ENCODE peak calls at places on chromosome 16, in ten cellular contexts. I is IMR-90, H is transverse colon, O is gastrocnemius medialis, M is testis, C is ovary, V is stomach, N is breast epithelium, W is A549, R is body of pancreas. D is an unnamed sample.

GRCh38 chr16:58096249-58096648 is 32.9 kb downstream of the CFAP20 start:
- DNase-seq in R (no peak), I (no peak), N (no peak), C (no peak), V (no peak), M (no peak), W (no peak), O (no peak), H (no peak), D (no peak)

GRCh38 chr16:85530370-85530739 is 82.8 kb upstream of the GSE1 start:
- DNase-seq in O (no peak), I (no peak), W (no peak), R (no peak), N (no peak), C (no peak), V (no peak), H (no peak), M (no peak), D (no peak)

GRCh38 chr16:77172964-77173363 is 18.0 kb upstream of the MON1B start:
- DNase-seq in I (no peak), H (no peak), W (no peak), N (no peak), O (no peak), V (no peak), M (no peak), C (no peak), R (no peak), D (no peak)

GRCh38 chr16:46690281-46691178 is 1.1 kb downstream of the ORC6 start:
- DNase-seq in I (peak; percentile 40), W (no peak), O (no peak), M (peak; percentile 62), C (no peak), H (peak; percentile 38), R (no peak), N (no peak), V (no peak), D (no peak)

GRCh38 chr16:27446721-27447120 is 44.7 kb downstream of the IL21R start:
- DNase-seq in W (no peak), O (no peak), M (no peak), H (peak; percentile 47), N (no peak), I (no peak), C (no peak), V (no peak), R (no peak), D (no peak)

GRCh38 chr16:68520649-68521086 is 18.4 kb upstream of the ZFP90 start:
- DNase-seq in W (peak; percentile 83), I (peak; percentile 66), R (peak; percentile 92), O (peak; percentile 70), C (peak; percentile 79), M (peak; percentile 97), N (peak; percentile 90), V (peak; percentile 92), H (peak; percentile 90), D (peak; percentile 76)

GRCh38 chr16:74561626-74562025 is 45.3 kb downstream of the GLG1 start:
- DNase-seq in N (no peak), W (no peak), M (no peak), H (no peak), R (no peak), C (no peak), V (no peak), I (peak; percentile 18), O (no peak), D (no peak)

GRCh38 chr16:79826732-79827514 is 226.4 kb upstream of the MAF start:
- DNase-seq in I (no peak), W (no peak), O (no peak), C (no peak), H (no peak), M (no peak), R (no peak), V (no peak), N (no peak), D (no peak)

GRCh38 chr16:17396762-17397498 is 73.8 kb downstream of the XYLT1 start:
- DNase-seq in H (peak; percentile 67), N (no peak), M (peak; percentile 50), R (peak; percentile 70), I (peak; percentile 52), C (peak; percentile 31), W (no peak), O (no peak), V (peak; percentile 71), D (peak; percentile 42)

DNA sequence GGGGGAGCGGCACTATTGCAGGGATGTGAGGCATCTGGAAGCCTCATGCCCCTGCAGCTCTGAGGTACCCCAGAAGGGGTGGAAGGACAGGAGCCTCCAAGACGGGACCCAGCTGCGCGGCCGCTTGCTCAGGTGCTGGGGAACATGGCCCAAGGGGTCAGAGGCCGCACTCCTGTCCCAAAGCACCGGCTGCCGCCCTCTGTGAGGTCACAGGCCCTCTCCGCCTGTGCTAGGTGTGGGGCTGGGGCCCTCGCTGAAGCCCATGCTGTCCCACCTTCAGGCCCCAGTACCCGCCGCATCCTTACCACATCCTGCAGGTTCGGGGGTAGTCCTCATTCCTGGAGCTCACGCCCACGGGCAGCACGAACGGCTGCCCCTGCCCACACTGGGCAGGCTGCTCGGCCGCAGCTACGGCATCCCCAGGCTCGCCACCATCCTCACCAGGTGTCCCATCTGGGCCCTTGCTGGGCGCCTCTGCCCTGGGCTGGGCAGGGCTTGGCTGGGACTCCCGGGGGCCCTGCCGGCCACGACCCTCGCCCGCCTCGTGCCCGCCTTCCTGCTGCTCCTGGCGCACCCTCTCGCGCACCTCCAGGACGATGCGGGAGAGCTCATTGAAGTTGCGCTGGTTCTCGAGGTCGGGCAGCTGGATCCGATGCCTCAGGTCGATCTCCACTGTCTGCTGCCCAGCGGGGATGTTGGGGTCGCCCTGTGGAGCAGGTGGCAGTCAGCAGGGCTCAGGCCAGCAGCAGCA is 16.6 kb upstream of the C16orf95 start:
- DNase-seq in W (no peak), I (no peak), N (no peak), M (no peak), R (no peak), O (no peak), C (no peak), H (no peak), V (no peak), D (no peak)
- TF ChIP-seq POLR2A in W (no peak), I (no peak), N (no peak), M (no peak), R (no peak), O (no peak), C (no peak), H (no peak), V (no peak), D (no peak)

DNA sequence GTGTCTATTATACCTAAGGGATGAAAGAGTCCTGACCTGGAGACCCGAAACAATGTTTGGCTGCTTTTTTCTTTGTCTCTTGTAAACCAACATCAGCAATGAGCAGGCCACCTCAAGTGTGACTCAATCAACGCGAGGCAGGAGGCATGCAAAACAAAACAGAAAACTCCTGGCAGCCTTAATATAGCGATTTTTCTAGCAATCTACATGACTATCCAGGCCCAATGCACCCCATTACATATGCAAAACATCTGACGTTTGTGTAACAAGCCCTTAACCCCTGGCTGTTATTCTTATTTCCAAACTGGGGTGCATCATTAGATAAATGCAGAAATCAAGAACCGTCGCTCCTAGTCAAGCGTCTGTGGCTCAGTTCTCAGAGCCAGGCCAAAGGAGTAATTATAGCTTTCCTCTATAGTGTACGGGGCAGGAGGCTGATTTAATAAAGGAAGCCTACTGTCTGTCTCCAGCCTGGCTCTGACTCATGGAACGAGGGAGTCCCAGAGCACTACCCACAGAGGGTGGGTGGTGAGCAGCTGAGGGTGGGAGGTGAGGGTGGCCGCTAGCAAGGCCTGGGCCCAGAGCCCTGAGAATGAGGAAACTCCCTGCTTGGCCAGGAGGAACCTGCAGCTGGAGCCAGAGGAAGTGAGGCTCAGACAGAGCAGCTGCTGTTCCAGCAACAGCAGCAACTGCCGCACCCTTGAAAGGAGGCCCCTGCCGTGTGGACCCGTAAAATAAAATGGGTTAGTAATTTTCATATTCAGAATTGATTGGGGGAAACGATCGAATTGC is 43.9 kb downstream of the CHD9 start:
- DNase-seq in H (peak; percentile 85), N (peak; percentile 59), W (peak; percentile 76), I (peak; percentile 96), M (peak; percentile 78), C (peak; percentile 89), O (peak; percentile 97), R (peak; percentile 55), V (peak; percentile 76), D (peak; percentile 93)
- H3K4me1 ChIP-seq in H (peaks cover 29% of the 10 kb centered on the region), N (peaks cover 5% of the 10 kb centered on the region), W (peaks cover 57% of the 10 kb centered on the region), I (peaks cover 12% of the 10 kb centered on the region), M (peaks cover 14% of the 10 kb centered on the region), C (peaks cover 14% of the 10 kb centered on the region), O (peaks cover 53% of the 10 kb centered on the region), R (peaks cover 30% of the 10 kb centered on the region), V (peaks cover 38% of the 10 kb centered on the region), D (peaks cover 13% of the 10 kb centered on the region)

DNA sequence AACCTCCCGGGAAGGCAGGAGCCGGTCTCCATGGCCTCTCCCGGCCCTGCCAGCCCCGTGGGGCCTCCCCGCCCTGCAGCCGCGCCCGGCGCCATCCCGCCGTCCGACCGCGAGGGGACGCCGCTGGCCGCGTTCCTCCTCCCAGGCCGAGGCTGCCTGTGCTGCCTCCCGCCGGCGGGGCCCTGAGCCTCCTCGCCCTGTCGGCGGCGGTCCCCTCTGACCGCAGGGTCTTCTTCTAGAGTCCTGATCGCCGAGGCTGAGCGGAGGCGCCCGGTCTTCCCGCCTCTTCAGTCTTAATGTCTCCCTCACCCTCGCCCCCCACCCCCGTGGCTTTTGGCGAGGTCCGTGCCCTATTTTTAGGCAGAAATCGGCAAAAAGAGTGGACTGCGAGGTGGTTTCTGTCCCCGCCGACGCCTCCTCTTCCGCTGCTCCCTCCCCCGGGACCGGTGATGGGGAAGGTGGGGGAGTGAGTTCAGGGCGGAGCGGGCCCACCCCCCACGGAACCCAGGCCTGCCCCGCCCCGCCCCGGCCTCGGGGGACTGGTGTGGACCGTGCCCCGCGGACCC is 794 bp upstream of the CPNE7 start:
- DNase-seq in W (peak; percentile 84), N (no peak), I (peak; percentile 61), V (peak; percentile 77), R (peak; percentile 47), H (peak; percentile 72), C (no peak), O (no peak), M (peak; percentile 64), D (no peak)
- TF ChIP-seq CTCF in W (peak; percentile 90), N (peak; percentile 39), I (peak; percentile 96), V (peak; percentile 57), R (peak; percentile 13), H (peak; percentile 74), C (no peak), O (peak; percentile 18), M (peak; percentile 50), D (peak; percentile 56)

GRCh38 chr16:30557397-30557949 is 701 bp downstream of the ZNF764 start:
- DNase-seq in W (no peak), H (no peak), V (no peak), R (no peak), O (no peak), I (no peak), C (no peak), M (peak; percentile 39), N (no peak), D (peak; percentile 35)

GRCh38 chr16:30558789-30559377 is 709 bp upstream of the ZNF764 start:
- DNase-seq in C (no peak), I (no peak), W (no peak), R (no peak), V (no peak), H (no peak), N (no peak), O (no peak), M (no peak), D (no peak)

GRCh38 chr16:30555848-30556473 is 2.2 kb downstream of the ZNF764 start:
- DNase-seq in M (no peak), W (no peak), I (no peak), R (no peak), N (no peak), H (no peak), C (no peak), V (no peak), O (peak; percentile 85), D (no peak)

GRCh38 chr16:30559690-30560089 is 1.5 kb upstream of the ZNF764 start:
- DNase-seq in V (no peak), O (no peak), C (no peak), M (no peak), H (no peak), R (no peak), I (no peak), N (no peak), W (no peak), D (no peak)

GRCh38 chr16:30557950-30558788 is at the start of gene ZNF764:
- DNase-seq in C (peak; percentile 98), V (peak; percentile 99), R (peak; percentile 98), I (peak; percentile 96), H (peak; percentile 99), W (peak; percentile 99), O (peak; percentile 99), N (peak; percentile 98), M (peak; percentile 99), D (peak; percentile 99)
- TF ChIP-seq POLR2A in C (peak; percentile 32), V (no peak), R (peak; percentile 69), I (peak; percentile 40), H (peak; percentile 67), W (peak; percentile 55), O (peak; percentile 49), N (no peak), M (no peak), D (peak; percentile 36)